ENCODE peak calls at places on chromosomes 2 and 18, in five cellular contexts. One of them, this sample, is unnamed.

GRCh38 chr2:79253375-79253774 is 93.8 kb upstream of the REG3A start:
- DNase-seq in NCI-H2081: no peak
- DNase-seq in G401: no peak
- DNase-seq in OCI-LY7: no peak
- DNase-seq in stromal cell of bone marrow: no peak
- DNase-seq in this sample: no peak

GRCh38 chr2:203327918-203328734 is at the start of gene ABI2:
- DNase-seq in G401: peak; percentile 83
- DNase-seq in stromal cell of bone marrow: peak; percentile 59
- DNase-seq in NCI-H2081: peak; percentile 92
- DNase-seq in OCI-LY7: peak; percentile 78
- DNase-seq in this sample: no peak

GRCh38 chr2:201882353-201883095 is 76.2 kb downstream of the CDK15 start:
- DNase-seq in G401: peak; percentile 74
- DNase-seq in OCI-LY7: peak; percentile 43
- DNase-seq in NCI-H2081: peak; percentile 55
- DNase-seq in stromal cell of bone marrow: no peak
- DNase-seq in this sample: no peak

GRCh38 chr2:100222844-100223243 is 80.5 kb upstream of the AFF3 start:
- DNase-seq in stromal cell of bone marrow: no peak
- DNase-seq in OCI-LY7: no peak
- DNase-seq in NCI-H2081: no peak
- DNase-seq in G401: no peak
- DNase-seq in this sample: no peak

GRCh38 chr18:500556-501405 is at the start of gene COLEC12:
- DNase-seq in NCI-H2081: no peak
- DNase-seq in OCI-LY7: no peak
- DNase-seq in stromal cell of bone marrow: no peak
- DNase-seq in G401: no peak
- DNase-seq in this sample: no peak

GRCh38 chr2:150424361-150424760 is 63.1 kb downstream of the RND3 start:
- DNase-seq in OCI-LY7: no peak
- DNase-seq in NCI-H2081: no peak
- DNase-seq in stromal cell of bone marrow: no peak
- DNase-seq in G401: no peak
- DNase-seq in this sample: no peak

GRCh38 chr2:43073373-43073772 is 153.0 kb downstream of the ZFP36L2 start:
- DNase-seq in OCI-LY7: no peak
- DNase-seq in NCI-H2081: no peak
- DNase-seq in G401: no peak
- DNase-seq in stromal cell of bone marrow: peak; percentile 54
- DNase-seq in this sample: no peak

GRCh38 chr2:46275995-46276394 is 21.2 kb upstream of the EPAS1 start:
- DNase-seq in OCI-LY7: no peak
- DNase-seq in stromal cell of bone marrow: no peak
- DNase-seq in NCI-H2081: no peak
- DNase-seq in G401: no peak
- DNase-seq in this sample: no peak

GRCh38 chr2:94987074-94988020 is 38.2 kb upstream of the MAL start:
- DNase-seq in stromal cell of bone marrow: no peak
- DNase-seq in OCI-LY7: no peak
- DNase-seq in NCI-H2081: no peak
- DNase-seq in G401: no peak
- DNase-seq in this sample: no peak

GRCh38 chr2:69791045-69791444 is 38.4 kb upstream of the GMCL1 start:
- DNase-seq in OCI-LY7: peak; percentile 8
- DNase-seq in stromal cell of bone marrow: no peak
- DNase-seq in NCI-H2081: no peak
- DNase-seq in G401: no peak
- DNase-seq in this sample: no peak

GRCh38 chr18:10234281-10234680 is 220.2 kb upstream of the APCDD1 start:
- DNase-seq in G401: no peak
- DNase-seq in OCI-LY7: no peak
- DNase-seq in NCI-H2081: no peak
- DNase-seq in stromal cell of bone marrow: no peak
- DNase-seq in this sample: no peak

GRCh38 chr2:112920923-112921532 is 10.1 kb downstream of the IL37 start:
- DNase-seq in G401: no peak
- DNase-seq in stromal cell of bone marrow: no peak
- DNase-seq in NCI-H2081: no peak
- DNase-seq in OCI-LY7: no peak
- DNase-seq in this sample: no peak

GRCh38 chr2:103232882-103233281 is 471.1 kb downstream of the TMEM182 start:
- DNase-seq in NCI-H2081: no peak
- DNase-seq in OCI-LY7: no peak
- DNase-seq in stromal cell of bone marrow: no peak
- DNase-seq in G401: no peak
- DNase-seq in this sample: no peak

This sample was measured in HS-5.